ENCODE peak calls at places on chromosomes 7 and 10, in ten cellular contexts. J is astrocyte of the spinal cord; M is MV-4-11; G is progenitor cell of endocrine pancreas; C is PC-9; S is activated CD8-positive, alpha-beta memory T cell treated with anti-CD3 and anti-CD28 coated beads, Interleukin-2, amount 50 U/mL, for 48 hours; N is stimulated activated CD8-positive, alpha-beta memory T cell treated with anti-CD3 and anti-CD28 coated beads, Interleukin-4, amount 100 ng/mL, for 24 hours; I is esophagus squamous epithelium; F is T follicular helper cell; B is COR-L47. D is an unnamed sample.
A peak's percentile ranks its signal among the peaks of the same experiment; 100 is the strongest.

GRCh38 chr7:127885843-127886242 is 145.4 kb downstream of the LRRC4 start:
- DNase-seq in B (no peak), I (no peak), F (no peak), C (no peak), G (no peak), M (peak; percentile 69), N (no peak), J (peak; percentile 66), S (no peak), D (no peak)

GRCh38 chr10:44983066-44983894 is 4.7 kb upstream of the DEPP1 start:
- DNase-seq in B (no peak), N (no peak), G (no peak), C (no peak), F (no peak), M (no peak), J (no peak), S (no peak), I (no peak), D (no peak)

GRCh38 chr7:142753366-142753765 is 4.1 kb downstream of the PRSS1 start:
- DNase-seq in B (no peak), M (no peak), J (no peak), G (no peak), F (no peak), C (peak; percentile 33), S (no peak), N (no peak), I (no peak), D (no peak)

GRCh38 chr10:114017266-114017665 is 26.4 kb upstream of the ADRB1 start:
- DNase-seq in S (no peak), G (no peak), I (no peak), C (no peak), M (no peak), N (no peak), J (no peak), B (no peak), F (no peak), D (no peak)

GRCh38 chr7:27346531-27347260 is 104.1 kb downstream of the EVX1 start:
- DNase-seq in F (no peak), I (no peak), N (no peak), G (peak; percentile 21), J (peak; percentile 72), C (peak; percentile 85), S (no peak), B (peak; percentile 2), M (no peak), D (no peak)

GRCh38 chr7:922334-923107 is 32.0 kb downstream of the ADAP1 start:
- DNase-seq in J (no peak), S (peak; percentile 79), B (no peak), C (no peak), I (no peak), M (peak; percentile 41), G (no peak), N (peak; percentile 62), F (no peak), D (no peak)

GRCh38 chr7:40299097-40299496 is 164.3 kb downstream of the SUGCT start:
- DNase-seq in N (no peak), I (no peak), M (peak; percentile 3), C (no peak), G (no peak), S (no peak), F (no peak), J (peak; percentile 92), B (no peak), D (no peak)

GRCh38 chr7:491958-492713 is 27.5 kb downstream of the PDGFA start:
- DNase-seq in G (no peak), I (no peak), J (no peak), N (no peak), S (no peak), B (no peak), M (no peak), F (no peak), C (no peak), D (no peak)

GRCh38 chr10:108439397-108439796 is 1274.9 kb upstream of the SORCS1 start:
- DNase-seq in S (no peak), M (no peak), C (no peak), N (no peak), G (no peak), J (no peak), F (no peak), B (no peak), I (no peak), D (no peak)

GRCh38 chr10:31584098-31584631 is 265.1 kb downstream of the ZEB1 start:
- DNase-seq in F (no peak), N (no peak), S (no peak), B (no peak), I (no peak), G (no peak), C (no peak), J (no peak), M (no peak), D (no peak)

GRCh38 chr7:106238830-106239229 is 46.0 kb downstream of the NAMPT start:
- DNase-seq in B (no peak), J (no peak), I (no peak), G (no peak), M (no peak), F (no peak), C (no peak), S (no peak), N (no peak), D (no peak)

GRCh38 chr7:44748948-44749731 is 493 bp downstream of the ZMIZ2 start:
- DNase-seq in S (peak; percentile 65), F (peak; percentile 7), B (peak; percentile 68), I (no peak), N (no peak), J (no peak), M (no peak), G (no peak), C (no peak), D (peak; percentile 60)

GRCh38 chr10:10878944-10879343 is 138.7 kb upstream of the CELF2 start:
- DNase-seq in F (no peak), M (no peak), N (no peak), C (no peak), J (no peak), S (no peak), I (no peak), B (peak; percentile 68), G (no peak), D (no peak)

GRCh38 chr7:116653646-116654045 is 18.4 kb upstream of the MET start:
- DNase-seq in F (no peak), S (no peak), J (no peak), C (no peak), N (no peak), G (no peak), B (no peak), M (no peak), I (no peak), D (no peak)

GRCh38 chr10:75555323-75555722 is 123.9 kb downstream of the LRMDA start:
- DNase-seq in N (no peak), G (no peak), J (no peak), I (no peak), F (no peak), C (no peak), M (no peak), B (no peak), S (no peak), D (no peak)

GRCh38 chr10:14024349-14025202 is 306.1 kb downstream of the FRMD4A start:
- DNase-seq in N (no peak), F (no peak), S (no peak), J (no peak), B (no peak), I (no peak), C (no peak), G (no peak), M (peak; percentile 50), D (peak; percentile 23)

GRCh38 chr7:122901250-122901649 is 15.0 kb upstream of the CADPS2 start:
- DNase-seq in N (no peak), J (no peak), I (no peak), S (no peak), F (no peak), B (no peak), G (no peak), M (no peak), C (no peak), D (no peak)

GRCh38 chr10:83606275-83606674 is 533.0 kb upstream of the GHITM start:
- DNase-seq in N (no peak), I (no peak), G (no peak), C (no peak), B (no peak), M (no peak), J (peak; percentile 26), F (no peak), S (no peak), D (no peak)

GRCh38 chr10:22429981-22430421 is 84.7 kb downstream of the SPAG6 start:
- DNase-seq in N (no peak), S (no peak), G (no peak), B (no peak), M (no peak), C (no peak), J (no peak), F (no peak), I (no peak), D (no peak)

GRCh38 chr7:107528461-107528860 is 35.3 kb downstream of the COG5 start:
- DNase-seq in M (no peak), C (peak; percentile 14), I (no peak), J (peak; percentile 65), F (no peak), B (no peak), G (no peak), S (no peak), N (no peak), D (no peak)

GRCh38 chr10:49605939-49606509 is 4.1 kb upstream of the SLC18A3 start:
- DNase-seq in C (no peak), G (no peak), M (no peak), I (no peak), F (no peak), J (no peak), S (peak; percentile 4), B (no peak), N (no peak), D (no peak)

D was measured in memory B cell.